ENCODE peak calls at places on chromosomes 12 and 14, in nine cellular contexts. One of them, this sample, is unnamed.

GRCh38 chr12:95959107-95959506 is 16.0 kb downstream of the AMDHD1 start:
- DNase-seq in foreskin fibroblast: peak; percentile 34
- DNase-seq in AG09319: no peak
- DNase-seq in upper lobe of right lung: no peak
- DNase-seq in neural crest cell: no peak
- DNase-seq in AG04449: no peak
- DNase-seq in pancreas: no peak
- DNase-seq in foreskin keratinocyte: no peak
- DNase-seq in uterus: no peak
- DNase-seq in this sample: no peak

GRCh38 chr12:92193063-92193462 is 47.4 kb upstream of the BTG1 start:
- DNase-seq in uterus: no peak
- DNase-seq in foreskin keratinocyte: no peak
- DNase-seq in foreskin fibroblast: peak; percentile 6
- DNase-seq in AG04449: no peak
- DNase-seq in AG09319: no peak
- DNase-seq in upper lobe of right lung: no peak
- DNase-seq in pancreas: no peak
- DNase-seq in neural crest cell: no peak
- DNase-seq in this sample: no peak

GRCh38 chr12:15811192-15812127 is 22.3 kb upstream of the EPS8 start:
- DNase-seq in neural crest cell: no peak
- DNase-seq in AG09319: no peak
- DNase-seq in uterus: no peak
- DNase-seq in foreskin fibroblast: no peak
- DNase-seq in pancreas: no peak
- DNase-seq in AG04449: no peak
- DNase-seq in upper lobe of right lung: no peak
- DNase-seq in foreskin keratinocyte: no peak
- DNase-seq in this sample: no peak

GRCh38 chr12:98618952-98619351 is 25.5 kb downstream of the SLC25A3 start:
- DNase-seq in foreskin keratinocyte: no peak
- DNase-seq in neural crest cell: no peak
- DNase-seq in upper lobe of right lung: no peak
- DNase-seq in AG09319: peak; percentile 36
- DNase-seq in pancreas: no peak
- DNase-seq in AG04449: no peak
- DNase-seq in foreskin fibroblast: peak; percentile 63
- DNase-seq in uterus: no peak
- DNase-seq in this sample: no peak

GRCh38 chr12:27012982-27013255 is 1.3 kb downstream of the TM7SF3 start:
- DNase-seq in neural crest cell: no peak
- DNase-seq in AG09319: no peak
- DNase-seq in AG04449: no peak
- DNase-seq in foreskin keratinocyte: peak; percentile 62
- DNase-seq in foreskin fibroblast: no peak
- DNase-seq in pancreas: no peak
- DNase-seq in uterus: no peak
- DNase-seq in upper lobe of right lung: no peak
- DNase-seq in this sample: no peak

GRCh38 chr12:130715150-130715995 is 726 bp downstream of the RIMBP2 start:
- DNase-seq in foreskin fibroblast: no peak
- DNase-seq in AG09319: no peak
- DNase-seq in AG04449: no peak
- DNase-seq in uterus: no peak
- DNase-seq in upper lobe of right lung: no peak
- DNase-seq in neural crest cell: no peak
- DNase-seq in pancreas: no peak
- DNase-seq in foreskin keratinocyte: peak; percentile 12
- DNase-seq in this sample: no peak

GRCh38 chr12:51281202-51281924 is 11.1 kb upstream of the SMAGP start:
- DNase-seq in upper lobe of right lung: no peak
- DNase-seq in AG09319: no peak
- DNase-seq in foreskin keratinocyte: peak; percentile 87
- DNase-seq in uterus: no peak
- DNase-seq in pancreas: no peak
- DNase-seq in AG04449: peak; percentile 45
- DNase-seq in neural crest cell: no peak
- DNase-seq in foreskin fibroblast: peak; percentile 66
- DNase-seq in this sample: no peak

GRCh38 chr12:49703647-49704137 is 3.5 kb downstream of the FMNL3 start:
- DNase-seq in pancreas: no peak
- DNase-seq in foreskin fibroblast: peak; percentile 68
- DNase-seq in foreskin keratinocyte: peak; percentile 41
- DNase-seq in AG04449: no peak
- DNase-seq in upper lobe of right lung: no peak
- DNase-seq in uterus: no peak
- DNase-seq in neural crest cell: no peak
- DNase-seq in AG09319: no peak
- DNase-seq in this sample: peak; percentile 65

GRCh38 chr12:103986823-103987222 is 21.2 kb downstream of the TDG start:
- DNase-seq in foreskin fibroblast: peak; percentile 59
- DNase-seq in pancreas: no peak
- DNase-seq in AG09319: no peak
- DNase-seq in upper lobe of right lung: no peak
- DNase-seq in neural crest cell: no peak
- DNase-seq in AG04449: peak; percentile 75
- DNase-seq in uterus: no peak
- DNase-seq in foreskin keratinocyte: no peak
- DNase-seq in this sample: no peak

GRCh38 chr14:54776361-54777001 is 126.1 kb downstream of the GCH1 start:
- DNase-seq in foreskin keratinocyte: peak; percentile 51
- DNase-seq in AG04449: no peak
- DNase-seq in neural crest cell: no peak
- DNase-seq in upper lobe of right lung: peak; percentile 75
- DNase-seq in pancreas: no peak
- DNase-seq in uterus: no peak
- DNase-seq in AG09319: peak; percentile 40
- DNase-seq in foreskin fibroblast: peak; percentile 64
- DNase-seq in this sample: peak; percentile 56

GRCh38 chr12:1117371-1117770 is 126.3 kb downstream of the ERC1 start:
- DNase-seq in foreskin fibroblast: peak; percentile 24
- DNase-seq in pancreas: no peak
- DNase-seq in AG04449: no peak
- DNase-seq in upper lobe of right lung: no peak
- DNase-seq in foreskin keratinocyte: no peak
- DNase-seq in neural crest cell: no peak
- DNase-seq in uterus: no peak
- DNase-seq in AG09319: no peak
- DNase-seq in this sample: no peak

GRCh38 chr14:67704484-67705089 is 2.9 kb downstream of the RDH12 start:
- DNase-seq in foreskin keratinocyte: peak; percentile 50
- DNase-seq in upper lobe of right lung: no peak
- DNase-seq in AG09319: no peak
- DNase-seq in AG04449: no peak
- DNase-seq in foreskin fibroblast: peak; percentile 75
- DNase-seq in pancreas: no peak
- DNase-seq in uterus: no peak
- DNase-seq in neural crest cell: peak; percentile 30
- DNase-seq in this sample: peak; percentile 65

GRCh38 chr12:58463050-58463449 is 457.3 kb downstream of the LRIG3 start:
- DNase-seq in pancreas: no peak
- DNase-seq in foreskin fibroblast: no peak
- DNase-seq in upper lobe of right lung: no peak
- DNase-seq in neural crest cell: no peak
- DNase-seq in foreskin keratinocyte: peak; percentile 41
- DNase-seq in AG09319: no peak
- DNase-seq in uterus: no peak
- DNase-seq in AG04449: no peak
- DNase-seq in this sample: no peak

GRCh38 chr14:33679461-33680225 is 271.2 kb downstream of the EGLN3 start:
- DNase-seq in uterus: no peak
- DNase-seq in AG04449: no peak
- DNase-seq in AG09319: no peak
- DNase-seq in foreskin keratinocyte: peak; percentile 80
- DNase-seq in pancreas: no peak
- DNase-seq in upper lobe of right lung: no peak
- DNase-seq in neural crest cell: no peak
- DNase-seq in foreskin fibroblast: peak; percentile 85
- DNase-seq in this sample: no peak

GRCh38 chr14:33463731-33464130 is 487.1 kb downstream of the EGLN3 start:
- DNase-seq in pancreas: no peak
- DNase-seq in AG04449: no peak
- DNase-seq in upper lobe of right lung: no peak
- DNase-seq in foreskin keratinocyte: no peak
- DNase-seq in AG09319: no peak
- DNase-seq in foreskin fibroblast: no peak
- DNase-seq in uterus: no peak
- DNase-seq in neural crest cell: no peak
- DNase-seq in this sample: no peak

GRCh38 chr14:63564318-63564717 is 21.1 kb upstream of the PPP2R5E start:
- DNase-seq in uterus: no peak
- DNase-seq in foreskin fibroblast: peak; percentile 41
- DNase-seq in AG04449: no peak
- DNase-seq in AG09319: no peak
- DNase-seq in neural crest cell: no peak
- DNase-seq in foreskin keratinocyte: peak; percentile 34
- DNase-seq in pancreas: no peak
- DNase-seq in upper lobe of right lung: no peak
- DNase-seq in this sample: no peak
- TF ChIP-seq CTCF in uterus: no peak
- TF ChIP-seq CTCF in foreskin fibroblast: no peak
- TF ChIP-seq CTCF in AG04449: no peak
- TF ChIP-seq CTCF in AG09319: no peak
- TF ChIP-seq CTCF in neural crest cell: no peak
- TF ChIP-seq CTCF in foreskin keratinocyte: no peak
- TF ChIP-seq CTCF in pancreas: no peak
- TF ChIP-seq CTCF in upper lobe of right lung: no peak
- TF ChIP-seq CTCF in this sample: no peak

GRCh38 chr12:12499909-12500604 is 62.6 kb downstream of the DUSP16 start:
- DNase-seq in AG09319: no peak
- DNase-seq in neural crest cell: no peak
- DNase-seq in upper lobe of right lung: no peak
- DNase-seq in foreskin keratinocyte: no peak
- DNase-seq in foreskin fibroblast: no peak
- DNase-seq in uterus: no peak
- DNase-seq in AG04449: no peak
- DNase-seq in pancreas: no peak
- DNase-seq in this sample: no peak

GRCh38 chr12:12492547-12492946 is 70.1 kb downstream of the DUSP16 start:
- DNase-seq in pancreas: no peak
- DNase-seq in AG09319: no peak
- DNase-seq in AG04449: no peak
- DNase-seq in uterus: no peak
- DNase-seq in foreskin fibroblast: no peak
- DNase-seq in upper lobe of right lung: no peak
- DNase-seq in foreskin keratinocyte: no peak
- DNase-seq in neural crest cell: no peak
- DNase-seq in this sample: no peak

GRCh38 chr12:12498210-12498609 is 64.5 kb downstream of the DUSP16 start:
- DNase-seq in pancreas: no peak
- DNase-seq in AG04449: no peak
- DNase-seq in foreskin fibroblast: no peak
- DNase-seq in neural crest cell: no peak
- DNase-seq in foreskin keratinocyte: no peak
- DNase-seq in upper lobe of right lung: no peak
- DNase-seq in uterus: no peak
- DNase-seq in AG09319: no peak
- DNase-seq in this sample: no peak

GRCh38 chr12:12491634-12492033 is 71.0 kb downstream of the DUSP16 start:
- DNase-seq in neural crest cell: no peak
- DNase-seq in AG09319: no peak
- DNase-seq in foreskin fibroblast: no peak
- DNase-seq in AG04449: no peak
- DNase-seq in uterus: no peak
- DNase-seq in foreskin keratinocyte: no peak
- DNase-seq in upper lobe of right lung: no peak
- DNase-seq in pancreas: no peak
- DNase-seq in this sample: no peak

DNA sequence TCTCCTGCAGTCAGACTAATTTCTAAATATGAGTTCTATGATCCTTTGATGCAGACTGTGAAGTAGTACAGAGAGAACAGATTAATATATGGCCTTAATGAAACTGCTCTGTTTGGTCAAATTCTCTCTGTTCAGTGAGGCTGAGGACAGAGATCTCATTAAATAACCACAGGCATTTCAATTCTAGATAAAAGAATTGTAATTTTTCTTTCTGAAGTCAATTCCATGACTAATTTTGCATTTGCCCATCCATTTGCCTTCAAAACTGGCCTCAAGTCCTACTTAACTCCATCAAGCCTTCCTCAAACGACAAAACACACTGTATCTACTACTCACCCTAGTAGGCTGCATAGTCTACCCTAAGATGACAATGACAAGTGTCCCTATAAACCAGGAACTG is 67.1 kb downstream of the DUSP16 start:
- DNase-seq in foreskin keratinocyte: no peak
- DNase-seq in AG09319: no peak
- DNase-seq in foreskin fibroblast: no peak
- DNase-seq in uterus: no peak
- DNase-seq in AG04449: no peak
- DNase-seq in pancreas: no peak
- DNase-seq in neural crest cell: no peak
- DNase-seq in upper lobe of right lung: no peak
- DNase-seq in this sample: no peak
- TF ChIP-seq CTCF in foreskin keratinocyte: no peak
- TF ChIP-seq CTCF in AG09319: no peak
- TF ChIP-seq CTCF in foreskin fibroblast: no peak
- TF ChIP-seq CTCF in uterus: no peak
- TF ChIP-seq CTCF in AG04449: no peak
- TF ChIP-seq CTCF in pancreas: no peak
- TF ChIP-seq CTCF in neural crest cell: no peak
- TF ChIP-seq CTCF in upper lobe of right lung: no peak
- TF ChIP-seq CTCF in this sample: no peak

DNA sequence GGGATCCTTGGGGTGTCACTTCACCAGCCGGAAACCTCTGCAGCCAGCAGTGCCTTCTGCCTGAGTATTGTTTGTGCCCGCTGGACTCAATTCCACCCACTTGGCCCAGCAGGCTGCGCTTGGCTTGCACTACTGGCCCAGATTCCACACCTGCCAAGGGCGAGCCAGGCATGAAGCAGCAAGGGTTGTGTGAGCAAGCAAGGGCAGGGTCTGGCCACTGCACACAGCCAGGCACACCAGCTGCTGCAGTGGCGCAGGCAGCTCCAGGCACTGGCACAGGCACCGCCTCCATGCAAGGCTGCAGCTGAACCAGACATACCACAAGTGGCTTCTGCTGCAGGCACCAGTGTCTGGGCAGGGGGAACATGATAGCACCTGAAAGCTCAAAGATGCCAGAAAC is 99.5 kb downstream of the NUAK1 start:
- DNase-seq in neural crest cell: no peak
- DNase-seq in foreskin keratinocyte: no peak
- DNase-seq in upper lobe of right lung: no peak
- DNase-seq in pancreas: no peak
- DNase-seq in AG09319: no peak
- DNase-seq in uterus: no peak
- DNase-seq in AG04449: no peak
- DNase-seq in foreskin fibroblast: no peak
- DNase-seq in this sample: no peak
- TF ChIP-seq CTCF in neural crest cell: no peak
- TF ChIP-seq CTCF in foreskin keratinocyte: no peak
- TF ChIP-seq CTCF in upper lobe of right lung: no peak
- TF ChIP-seq CTCF in pancreas: no peak
- TF ChIP-seq CTCF in AG09319: no peak
- TF ChIP-seq CTCF in uterus: no peak
- TF ChIP-seq CTCF in AG04449: no peak
- TF ChIP-seq CTCF in foreskin fibroblast: no peak
- TF ChIP-seq CTCF in this sample: no peak

DNA sequence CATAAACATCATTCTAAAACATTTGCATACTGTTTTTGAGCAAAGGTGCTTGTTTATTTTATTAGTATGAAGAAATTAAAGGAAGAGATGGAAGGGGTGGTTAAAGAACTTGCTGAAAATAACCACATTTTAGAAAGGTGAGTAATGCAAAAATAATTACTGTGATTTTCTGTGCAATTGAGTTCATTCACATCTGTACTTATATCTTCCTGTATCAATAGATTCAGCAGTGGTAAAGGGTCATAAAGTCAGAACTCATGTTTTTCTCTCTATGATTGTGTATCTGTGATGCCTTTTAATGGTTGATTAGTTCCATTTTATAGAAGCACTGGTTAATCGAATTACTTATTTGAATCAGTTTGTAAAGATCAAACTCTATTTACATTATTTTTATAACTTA is 46.0 kb downstream of the TBK1 start:
- DNase-seq in pancreas: no peak
- DNase-seq in foreskin keratinocyte: no peak
- DNase-seq in neural crest cell: no peak
- DNase-seq in foreskin fibroblast: no peak
- DNase-seq in AG09319: no peak
- DNase-seq in AG04449: no peak
- DNase-seq in uterus: no peak
- DNase-seq in upper lobe of right lung: no peak
- DNase-seq in this sample: no peak
- TF ChIP-seq CTCF in pancreas: no peak
- TF ChIP-seq CTCF in foreskin keratinocyte: no peak
- TF ChIP-seq CTCF in neural crest cell: no peak
- TF ChIP-seq CTCF in foreskin fibroblast: no peak
- TF ChIP-seq CTCF in AG09319: no peak
- TF ChIP-seq CTCF in AG04449: no peak
- TF ChIP-seq CTCF in uterus: no peak
- TF ChIP-seq CTCF in upper lobe of right lung: no peak
- TF ChIP-seq CTCF in this sample: no peak

This sample was measured in GM13977.